ENCODE peak calls at places on chromosomes 12 and 14, in four cellular contexts. G is K562, D is SK-N-SH, Y is H1. X is an unnamed sample.

GRCh38 chr14:64610049-64610746 is 60.4 kb downstream of the PPP1R36 start:
- DNase-seq in Y (peak), G (no peak), D (no peak), X (no peak)

GRCh38 chr12:116474331-116474730 is 84.8 kb upstream of the MAP1LC3B2 start:
- DNase-seq in D (no peak), G (no peak), Y (no peak), X (no peak)

GRCh38 chr14:106509176-106509575 is 982.8 kb downstream of the TMEM121 start:
- DNase-seq in G (no peak), D (no peak), Y (no peak), X (no peak)

GRCh38 chr14:52119030-52119429 is 50.2 kb upstream of the NID2 start:
- DNase-seq in Y (no peak), D (no peak), G (no peak), X (no peak)

GRCh38 chr12:125198647-125199046 is 133.4 kb downstream of the AACS start:
- DNase-seq in D (no peak), G (no peak), Y (peak), X (peak)

GRCh38 chr12:101780599-101780998 is 41.3 kb upstream of the SYCP3 start:
- DNase-seq in G (no peak), D (no peak), Y (no peak), X (no peak)

GRCh38 chr12:46402451-46402850 is 29.9 kb upstream of the SLC38A2 start:
- DNase-seq in D (no peak), Y (no peak), G (no peak), X (no peak)

GRCh38 chr14:99910337-99911268 is 117.4 kb downstream of the EML1 start:
- DNase-seq in D (no peak), Y (no peak), G (no peak), X (no peak)

GRCh38 chr12:21993438-21993981 is 52.3 kb upstream of the ABCC9 start:
- DNase-seq in D (no peak), Y (no peak), G (no peak), X (no peak)

GRCh38 chr14:103545915-103546650 is 16.4 kb downstream of the BAG5 start:
- DNase-seq in G (no peak), D (peak), Y (no peak), X (no peak)

GRCh38 chr14:74875941-74876913 is at the start of gene PROX2:
- DNase-seq in G (no peak), D (no peak), Y (no peak), X (peak)

GRCh38 chr14:50964683-50965390 is 20.6 kb upstream of the PYGL start:
- DNase-seq in D (no peak), Y (no peak), G (no peak), X (no peak)

GRCh38 chr12:115213538-115213961 is 529.6 kb upstream of the TBX3 start:
- DNase-seq in D (peak), Y (no peak), G (no peak), X (peak)

DNA sequence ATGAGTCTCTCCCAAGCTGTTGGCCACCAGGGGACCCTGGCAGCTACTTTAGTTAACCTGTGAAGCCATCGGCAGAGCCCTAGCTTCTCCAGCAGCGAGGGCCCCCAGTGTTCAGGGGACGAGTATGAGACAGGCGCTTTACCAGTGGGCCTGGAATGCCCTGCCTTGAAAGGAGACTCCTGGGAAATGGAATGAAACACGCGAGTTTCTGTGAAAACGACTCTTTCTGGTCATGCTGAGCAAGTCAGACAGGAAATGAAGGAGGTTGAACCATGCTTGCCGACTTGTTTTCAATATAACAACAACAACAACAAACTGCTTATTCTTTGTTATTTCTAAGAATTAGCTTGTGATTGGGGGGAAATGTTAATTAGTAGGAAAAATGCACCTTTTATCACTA is 42.9 kb downstream of the SFSWAP start:
- DNase-seq in D (no peak), G (no peak), Y (no peak), X (no peak)
- TF ChIP-seq TEAD4 in D (no peak), G (no peak), Y (no peak), X (no peak)

GRCh38 chr12:47903927-47904646 is 707 bp downstream of the VDR start:
- DNase-seq in G (peak), D (no peak), Y (no peak), X (no peak)
- TF ChIP-seq TEAD4 in G (no peak), D (no peak), Y (no peak), X (no peak)

DNA sequence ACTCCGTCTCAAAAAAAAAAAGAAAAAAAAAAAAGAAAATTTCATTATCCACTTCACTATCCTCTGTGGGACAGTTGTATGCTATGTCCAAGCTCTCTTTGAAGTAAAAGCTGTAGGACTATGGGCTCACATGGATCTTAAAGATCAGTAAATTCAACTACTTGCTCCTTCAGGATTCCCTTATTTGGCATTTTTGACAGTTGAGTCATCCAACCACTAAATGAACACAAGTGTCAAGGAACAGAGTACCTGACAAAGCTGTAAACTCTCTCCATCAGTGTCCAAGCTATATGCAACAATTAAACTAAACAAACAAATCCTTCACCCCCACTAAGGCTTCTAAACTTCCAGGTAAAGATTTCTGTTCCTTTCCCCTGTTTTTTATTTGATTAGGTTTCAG is 177.0 kb downstream of the CEP128 start:
- DNase-seq in Y (no peak), G (no peak), D (no peak), X (no peak)
- TF ChIP-seq TEAD4 in Y (no peak), G (no peak), D (no peak), X (no peak)

DNA sequence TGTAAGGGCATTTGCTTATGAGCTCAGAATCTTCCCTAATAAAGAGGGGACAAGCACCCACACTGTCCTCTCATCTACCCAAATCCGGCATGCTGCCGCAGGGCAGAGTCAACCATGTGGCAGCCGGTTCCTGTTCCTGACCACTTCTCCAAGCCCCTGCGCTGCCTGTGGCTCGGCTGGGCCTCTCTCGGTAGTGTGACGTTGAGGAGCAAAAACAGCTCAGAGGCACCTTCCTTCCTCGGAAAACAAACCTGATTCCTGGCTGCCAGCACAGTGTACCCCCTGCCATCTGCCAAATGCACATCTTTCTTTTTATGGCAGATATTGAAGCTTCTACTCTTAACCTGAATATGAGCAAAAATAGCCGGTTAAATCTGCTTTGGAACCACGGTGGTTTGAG is 50.5 kb downstream of the CFAP251 start:
- DNase-seq in Y (no peak), G (no peak), D (no peak), X (no peak)
- TF ChIP-seq TEAD4 in Y (no peak), G (no peak), D (no peak), X (no peak)

GRCh38 chr12:52061470-52062166 is 8.2 kb upstream of the ATG101 start:
- DNase-seq in G (no peak), Y (no peak), D (no peak), X (no peak)
- TF ChIP-seq TEAD4 in G (no peak), Y (no peak), D (no peak), X (no peak)

DNA sequence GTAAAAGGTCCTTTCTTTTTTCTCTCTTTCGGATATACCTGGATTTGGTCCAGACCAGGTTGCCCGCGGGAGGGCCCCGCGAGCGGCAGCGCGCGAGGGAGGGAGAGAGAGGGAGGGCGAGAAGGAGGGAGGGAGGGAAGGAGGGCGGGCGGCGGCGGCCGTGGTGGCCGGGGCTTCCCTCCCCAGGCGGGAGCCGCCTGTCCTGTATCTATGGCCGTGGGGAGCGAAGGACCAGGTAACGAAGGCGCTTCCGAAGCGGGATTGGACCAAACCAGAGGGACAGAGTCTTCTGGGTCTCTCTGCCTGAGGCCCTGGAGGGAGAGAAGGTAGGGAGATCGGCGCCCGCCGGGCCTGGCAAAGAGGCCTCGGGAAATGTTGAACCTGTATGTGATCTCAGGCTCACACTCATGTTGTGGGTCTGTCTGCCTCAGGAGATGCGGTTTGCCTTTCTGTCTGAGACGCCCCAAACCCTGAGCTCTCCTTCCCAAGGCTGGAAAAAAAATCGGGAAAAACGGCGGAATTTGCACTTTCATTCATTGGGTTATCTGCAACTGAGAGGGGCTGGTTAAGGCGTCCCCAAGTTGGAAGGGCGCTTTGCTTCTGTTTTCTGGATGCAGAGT is 5.2 kb upstream of the HOXC9 start:
- DNase-seq in D (no peak), G (peak), Y (no peak), X (no peak)
- TF ChIP-seq TEAD4 in D (no peak), G (no peak), Y (no peak), X (no peak)

GRCh38 chr12:63307849-63308248 is 156.8 kb upstream of the AVPR1A start:
- DNase-seq in Y (no peak), D (no peak), G (no peak), X (no peak)

GRCh38 chr12:63306476-63306875 is 155.5 kb upstream of the AVPR1A start:
- DNase-seq in Y (no peak), G (no peak), D (no peak), X (no peak)

GRCh38 chr12:63304844-63305243 is 153.8 kb upstream of the AVPR1A start:
- DNase-seq in G (no peak), D (no peak), Y (no peak), X (no peak)

GRCh38 chr12:63313139-63313538 is 162.1 kb upstream of the AVPR1A start:
- DNase-seq in D (no peak), G (no peak), Y (no peak), X (no peak)

GRCh38 chr12:63308701-63309100 is 157.7 kb upstream of the AVPR1A start:
- DNase-seq in D (no peak), Y (no peak), G (no peak), X (no peak)
- TF ChIP-seq TEAD4 in D (no peak), Y (no peak), G (no peak), X (no peak)

GRCh38 chr12:104825408-104825807 is 132.7 kb downstream of the SLC41A2 start:
- DNase-seq in G (peak), Y (no peak), D (no peak), X (peak)
- TF ChIP-seq TEAD4 in G (no peak), Y (no peak), D (no peak), X (no peak)